ENCODE peak calls at places on chromosomes 13 and 19, in seven cellular contexts. R, V, S, T, Q, H and A are unnamed samples.

GRCh38 chr13:21837841-21838551 is 167.1 kb downstream of the FGF9 start:
- DNase-seq in R (no peak), V (no peak), S (no peak), T (no peak), Q (no peak), H (no peak), A (no peak)

GRCh38 chr13:36345438-36346221 is 564 bp downstream of the SPART start:
- DNase-seq in R (peak; percentile 30), V (peak; percentile 72), S (peak; percentile 93), T (peak; percentile 43), Q (peak; percentile 41), H (peak; percentile 69), A (peak; percentile 79)

GRCh38 chr13:73290844-73291243 is 232.0 kb downstream of the KLF5 start:
- DNase-seq in R (no peak), V (no peak), S (no peak), T (no peak), Q (no peak), H (no peak), A (no peak)

GRCh38 chr13:26502826-26503225 is 54.7 kb upstream of the WASF3 start:
- DNase-seq in R (no peak), V (no peak), S (peak; percentile 68), T (no peak), Q (no peak), H (peak; percentile 70), A (no peak)

GRCh38 chr13:112320303-112320702 is 55.9 kb upstream of the SPACA7 start:
- DNase-seq in R (no peak), V (no peak), S (no peak), T (no peak), Q (no peak), H (no peak), A (no peak)

GRCh38 chr19:11252665-11253355 is 9.5 kb downstream of the DOCK6 start:
- DNase-seq in R (no peak), V (no peak), S (no peak), T (no peak), Q (no peak), H (no peak), A (no peak)

GRCh38 chr13:32443111-32443510 is 15.2 kb upstream of the N4BP2L1 start:
- DNase-seq in R (no peak), V (no peak), S (peak; percentile 39), T (no peak), Q (no peak), H (no peak), A (no peak)

GRCh38 chr13:53110181-53110580 is 81.6 kb downstream of the OLFM4 start:
- DNase-seq in R (no peak), V (no peak), S (no peak), T (no peak), Q (no peak), H (no peak), A (no peak)

GRCh38 chr19:38084196-38084595 is 139.8 kb downstream of the DPF1 start:
- DNase-seq in R (no peak), V (no peak), S (no peak), T (no peak), Q (no peak), H (no peak), A (no peak)

GRCh38 chr13:40779796-40780285 is 8.9 kb upstream of the MRPS31 start:
- DNase-seq in R (no peak), V (no peak), S (no peak), T (no peak), Q (no peak), H (no peak), A (no peak)

GRCh38 chr13:60329221-60329983 is 67.6 kb upstream of the TDRD3 start:
- DNase-seq in R (no peak), V (no peak), S (peak; percentile 32), T (no peak), Q (peak; percentile 12), H (no peak), A (no peak)

GRCh38 chr13:111402441-111402840 is 82.0 kb downstream of the TEX29 start:
- DNase-seq in R (no peak), V (no peak), S (no peak), T (no peak), Q (no peak), H (no peak), A (no peak)

GRCh38 chr19:18418725-18419194 is 438 bp upstream of the SSBP4 start:
- DNase-seq in R (no peak), V (no peak), S (no peak), T (no peak), Q (no peak), H (no peak), A (peak; percentile 80)

GRCh38 chr19:14381689-14382474 is 638 bp downstream of the ADGRE5 start:
- DNase-seq in R (peak; percentile 40), V (no peak), S (peak; percentile 44), T (peak; percentile 63), Q (no peak), H (no peak), A (peak; percentile 95)

GRCh38 chr19:40716031-40716654 is 543 bp downstream of the COQ8B start:
- DNase-seq in R (no peak), V (no peak), S (no peak), T (peak; percentile 55), Q (no peak), H (no peak), A (peak; percentile 61)

GRCh38 chr19:40714519-40715299 is 2.0 kb downstream of the COQ8B start:
- DNase-seq in R (peak; percentile 94), V (peak; percentile 91), S (peak; percentile 91), T (peak; percentile 93), Q (peak; percentile 91), H (peak; percentile 60), A (peak; percentile 85)

GRCh38 chr19:40717325-40717879 is 490 bp downstream of the ITPKC start:
- DNase-seq in R (no peak), V (no peak), S (peak; percentile 21), T (no peak), Q (no peak), H (no peak), A (no peak)

GRCh38 chr19:40717880-40718773 is 1.2 kb downstream of the ITPKC start:
- DNase-seq in R (no peak), V (no peak), S (peak; percentile 31), T (no peak), Q (no peak), H (no peak), A (no peak)

GRCh38 chr19:40716655-40717324 is at the start of the genes COQ8B and ITPKC:
- DNase-seq in R (peak; percentile 100), V (peak; percentile 100), S (peak; percentile 97), T (peak; percentile 100), Q (peak; percentile 99), H (peak; percentile 82), A (peak; percentile 97)
- TF ChIP-seq CTCF in R (no peak), V (peak; percentile 82), S (no peak), T (no peak), Q (peak; percentile 39), H (no peak), A (no peak)

GRCh38 chr13:61700663-61701062 is 285.0 kb upstream of the PCDH20 start:
- DNase-seq in R (no peak), V (no peak), S (no peak), T (no peak), Q (no peak), H (no peak), A (no peak)

GRCh38 chr13:61695147-61695546 is 279.5 kb upstream of the PCDH20 start:
- DNase-seq in R (no peak), V (no peak), S (peak; percentile 47), T (no peak), Q (no peak), H (no peak), A (no peak)
- TF ChIP-seq CTCF in R (no peak), V (no peak), S (no peak), T (no peak), Q (no peak), H (no peak), A (no peak)

GRCh38 chr13:98315466-98315865 is 138.4 kb upstream of the RNF113B start:
- DNase-seq in R (no peak), V (no peak), S (no peak), T (no peak), Q (no peak), H (no peak), A (no peak)
- TF ChIP-seq CTCF in R (no peak), V (no peak), S (no peak), T (no peak), Q (no peak), H (peak; percentile 8), A (no peak)

GRCh38 chr13:28501547-28501946 is 6.6 kb upstream of the FLT1 start:
- DNase-seq in R (peak; percentile 23), V (no peak), S (no peak), T (no peak), Q (no peak), H (no peak), A (no peak)
- TF ChIP-seq CTCF in R (no peak), V (no peak), S (no peak), T (no peak), Q (no peak), H (no peak), A (no peak)

GRCh38 chr19:46602392-46603194 is 1.5 kb downstream of the CALM3 start:
- DNase-seq in R (no peak), V (no peak), S (no peak), T (no peak), Q (no peak), H (no peak), A (no peak)

GRCh38 chr19:46600393-46601317 is 475 bp upstream of the CALM3 start:
- DNase-seq in R (peak; percentile 97), V (peak; percentile 97), S (peak; percentile 99), T (peak; percentile 98), Q (peak; percentile 99), H (peak; percentile 94), A (peak; percentile 97)

GRCh38 chr19:46598372-46598917 is 2.7 kb upstream of the CALM3 start:
- DNase-seq in R (no peak), V (no peak), S (no peak), T (no peak), Q (no peak), H (no peak), A (no peak)

GRCh38 chr19:46601318-46602224 is at the start of gene CALM3:
- DNase-seq in R (no peak), V (no peak), S (no peak), T (no peak), Q (no peak), H (no peak), A (peak; percentile 41)

GRCh38 chr19:46599716-46600392 is 1.3 kb upstream of the CALM3 start:
- DNase-seq in R (no peak), V (no peak), S (no peak), T (no peak), Q (no peak), H (no peak), A (no peak)
- TF ChIP-seq CTCF in R (no peak), V (no peak), S (no peak), T (no peak), Q (no peak), H (no peak), A (no peak)

GRCh38 chr19:13043285-13043684 is 48.0 kb downstream of the NFIX start:
- DNase-seq in R (no peak), V (no peak), S (no peak), T (no peak), Q (no peak), H (no peak), A (no peak)

GRCh38 chr19:13050274-13050673 is 52.4 kb downstream of the LYL1 start:
- DNase-seq in R (no peak), V (no peak), S (no peak), T (no peak), Q (no peak), H (no peak), A (no peak)

GRCh38 chr19:13045812-13046211 is 50.5 kb downstream of the NFIX start:
- DNase-seq in R (no peak), V (no peak), S (no peak), T (no peak), Q (no peak), H (no peak), A (no peak)

GRCh38 chr19:13044160-13044853 is 49.0 kb downstream of the NFIX start:
- DNase-seq in R (peak; percentile 7), V (no peak), S (no peak), T (no peak), Q (no peak), H (no peak), A (no peak)

GRCh38 chr19:13047374-13047773 is 52.1 kb downstream of the NFIX start:
- DNase-seq in R (no peak), V (no peak), S (no peak), T (no peak), Q (no peak), H (no peak), A (no peak)
- TF ChIP-seq CTCF in R (no peak), V (no peak), S (no peak), T (no peak), Q (no peak), H (no peak), A (no peak)